ENCODE peak calls at places on chromosome 22, in five cellular contexts. I, S, O, R and C are unnamed samples.

GRCh38 chr22:50302041-50302541 is 5.4 kb downstream of the PLXNB2 start:
- DNase-seq in I (no peak), S (no peak), O (no peak), R (no peak), C (no peak)

GRCh38 chr22:50532353-50532700 is 2.5 kb upstream of the TYMP start:
- DNase-seq in I (no peak), S (no peak), O (no peak), R (no peak), C (no peak)

GRCh38 chr22:17102297-17102667 is 17.5 kb downstream of the IL17RA start:
- DNase-seq in I (no peak), S (no peak), O (no peak), R (no peak), C (peak)

GRCh38 chr22:38271927-38272372 is 860 bp downstream of the TMEM184B start:
- DNase-seq in I (no peak), S (no peak), O (peak), R (no peak), C (no peak)

GRCh38 chr22:17589810-17590375 is 26.6 kb downstream of the SLC25A18 start:
- DNase-seq in I (no peak), S (no peak), O (no peak), R (no peak), C (no peak)

GRCh38 chr22:43238526-43239006 is 51.6 kb upstream of the TTLL12 start:
- DNase-seq in I (no peak), S (no peak), O (no peak), R (no peak), C (no peak)

GRCh38 chr22:50621491-50621880 is 6.5 kb downstream of the ARSA start:
- DNase-seq in I (no peak), S (peak), O (peak), R (no peak), C (peak)

GRCh38 chr22:31269892-31270574 is 22.3 kb downstream of the PIK3IP1 start:
- DNase-seq in I (no peak), S (no peak), O (peak), R (no peak), C (no peak)

GRCh38 chr22:48342016-48342415 is 1485.7 kb downstream of the BRD1 start:
- DNase-seq in I (no peak), S (no peak), O (no peak), R (no peak), C (peak)

GRCh38 chr22:49769691-49770315 is 57.9 kb downstream of the BRD1 start:
- DNase-seq in I (no peak), S (peak), O (no peak), R (no peak), C (peak)

GRCh38 chr22:43448048-43448447 is 36.2 kb downstream of the MPPED1 start:
- DNase-seq in I (no peak), S (no peak), O (peak), R (no peak), C (peak)

GRCh38 chr22:23467721-23468294 is 112.3 kb downstream of the IGLL1 start:
- DNase-seq in I (no peak), S (no peak), O (no peak), R (no peak), C (no peak)

GRCh38 chr22:41844513-41844912 is 11.6 kb downstream of the SREBF2 start:
- DNase-seq in I (no peak), S (no peak), O (no peak), R (no peak), C (no peak)

GRCh38 chr22:46082633-46083032 is 67.7 kb upstream of the PPARA start:
- DNase-seq in I (no peak), S (no peak), O (no peak), R (no peak), C (no peak)

GRCh38 chr22:45972868-45973212 is 4.1 kb downstream of the WNT7B start:
- DNase-seq in I (no peak), S (no peak), O (no peak), R (no peak), C (no peak)

GRCh38 chr22:46545041-46545796 is 7.8 kb upstream of the CELSR1 start:
- DNase-seq in I (no peak), S (no peak), O (no peak), R (no peak), C (no peak)

GRCh38 chr22:45805413-45805812 is 133.8 kb downstream of the ATXN10 start:
- DNase-seq in I (no peak), S (no peak), O (no peak), R (no peak), C (no peak)

GRCh38 chr22:30023099-30023498 is 57.2 kb upstream of the HORMAD2 start:
- DNase-seq in I (no peak), S (no peak), O (no peak), R (no peak), C (no peak)

GRCh38 chr22:20728523-20729190 is 45.3 kb upstream of the SERPIND1 start:
- DNase-seq in I (no peak), S (no peak), O (no peak), R (no peak), C (no peak)

GRCh38 chr22:17942721-17943120 is 81.6 kb downstream of the MICAL3 start:
- DNase-seq in I (no peak), S (no peak), O (no peak), R (no peak), C (no peak)

GRCh38 chr22:36546932-36547331 is 18.0 kb upstream of the EIF3D start:
- DNase-seq in I (no peak), S (no peak), O (no peak), R (no peak), C (no peak)

GRCh38 chr22:19992921-19993355 is 23.7 kb downstream of the ARVCF start:
- DNase-seq in I (no peak), S (no peak), O (no peak), R (no peak), C (no peak)

GRCh38 chr22:29224859-29225410 is 19.2 kb downstream of the EMID1 start:
- DNase-seq in I (no peak), S (no peak), O (no peak), R (no peak), C (no peak)

GRCh38 chr22:29300807-29301601 is 5.4 kb upstream of the GAS2L1 start:
- DNase-seq in I (no peak), S (no peak), O (no peak), R (no peak), C (no peak)

GRCh38 chr22:17368727-17369552 is at the start of gene CECR2:
- DNase-seq in I (no peak), S (peak), O (peak), R (no peak), C (no peak)

GRCh38 chr22:25361899-25362214 is 142.4 kb downstream of the CRYBB2 start:
- DNase-seq in I (no peak), S (no peak), O (no peak), R (no peak), C (peak)